ENCODE peak calls at places on chromosomes 3 and 15, in seven cellular contexts. One of them, this sample, is unnamed.
A peak's percentile ranks its signal among the peaks of the same experiment; 100 is the strongest.

GRCh38 chr3:134625462-134625861 is 25.4 kb downstream of the KY start:
- DNase-seq in H1: no peak
- DNase-seq in K562: no peak
- DNase-seq in GM12878: no peak
- DNase-seq in SK-N-SH: no peak
- DNase-seq in HepG2: no peak
- DNase-seq in HCT116: no peak
- DNase-seq in this sample: no peak

GRCh38 chr3:65210026-65210814 is 522.4 kb upstream of the ADAMTS9 start:
- DNase-seq in K562: no peak
- DNase-seq in HCT116: no peak
- DNase-seq in GM12878: no peak
- DNase-seq in HepG2: no peak
- DNase-seq in SK-N-SH: peak; percentile 65
- DNase-seq in H1: no peak
- DNase-seq in this sample: no peak

GRCh38 chr15:87952736-87953135 is 303.8 kb downstream of the NTRK3 start:
- DNase-seq in K562: no peak
- DNase-seq in GM12878: no peak
- DNase-seq in HepG2: no peak
- DNase-seq in SK-N-SH: no peak
- DNase-seq in HCT116: no peak
- DNase-seq in H1: no peak
- DNase-seq in this sample: no peak

GRCh38 chr15:57395292-57395691 is 19.0 kb downstream of the CGNL1 start:
- DNase-seq in SK-N-SH: no peak
- DNase-seq in H1: no peak
- DNase-seq in HCT116: no peak
- DNase-seq in GM12878: peak; percentile 13
- DNase-seq in K562: no peak
- DNase-seq in HepG2: no peak
- DNase-seq in this sample: no peak

GRCh38 chr15:49288411-49288810 is 118.4 kb downstream of the GALK2 start:
- DNase-seq in HepG2: no peak
- DNase-seq in SK-N-SH: no peak
- DNase-seq in K562: no peak
- DNase-seq in HCT116: no peak
- DNase-seq in GM12878: no peak
- DNase-seq in H1: no peak
- DNase-seq in this sample: no peak

GRCh38 chr15:66883322-66883911 is 181.4 kb downstream of the SMAD6 start:
- DNase-seq in K562: no peak
- DNase-seq in HepG2: peak; percentile 77
- DNase-seq in SK-N-SH: no peak
- DNase-seq in H1: peak; percentile 89
- DNase-seq in HCT116: peak; percentile 98
- DNase-seq in GM12878: no peak
- DNase-seq in this sample: peak; percentile 34

GRCh38 chr15:58369261-58369699 is 62.5 kb upstream of the LIPC start:
- DNase-seq in GM12878: no peak
- DNase-seq in K562: no peak
- DNase-seq in HepG2: peak; percentile 30
- DNase-seq in H1: no peak
- DNase-seq in SK-N-SH: no peak
- DNase-seq in HCT116: no peak
- DNase-seq in this sample: no peak

GRCh38 chr15:66679043-66679656 is 22.9 kb upstream of the SMAD6 start:
- DNase-seq in GM12878: no peak
- DNase-seq in K562: no peak
- DNase-seq in HCT116: no peak
- DNase-seq in HepG2: no peak
- DNase-seq in H1: no peak
- DNase-seq in SK-N-SH: no peak
- DNase-seq in this sample: no peak

GRCh38 chr15:90981681-90982080 is 12.7 kb downstream of the PRC1 start:
- DNase-seq in K562: no peak
- DNase-seq in H1: no peak
- DNase-seq in HCT116: no peak
- DNase-seq in HepG2: no peak
- DNase-seq in SK-N-SH: no peak
- DNase-seq in GM12878: peak; percentile 53
- DNase-seq in this sample: no peak

GRCh38 chr3:184126006-184126405 is 9.2 kb upstream of the EIF2B5 start:
- DNase-seq in GM12878: no peak
- DNase-seq in SK-N-SH: no peak
- DNase-seq in K562: no peak
- DNase-seq in HCT116: no peak
- DNase-seq in HepG2: no peak
- DNase-seq in H1: no peak
- DNase-seq in this sample: no peak

GRCh38 chr3:18443670-18444596 is 18.8 kb upstream of the SATB1 start:
- DNase-seq in SK-N-SH: peak; percentile 63
- DNase-seq in HCT116: no peak
- DNase-seq in HepG2: no peak
- DNase-seq in H1: no peak
- DNase-seq in GM12878: no peak
- DNase-seq in K562: no peak
- DNase-seq in this sample: no peak

GRCh38 chr3:139664958-139665357 is 12.8 kb downstream of the NMNAT3 start:
- DNase-seq in SK-N-SH: no peak
- DNase-seq in HCT116: no peak
- DNase-seq in K562: no peak
- DNase-seq in GM12878: no peak
- DNase-seq in HepG2: no peak
- DNase-seq in H1: no peak
- DNase-seq in this sample: no peak

GRCh38 chr3:58047806-58048205 is 39.6 kb downstream of the FLNB start:
- DNase-seq in HepG2: no peak
- DNase-seq in K562: no peak
- DNase-seq in HCT116: no peak
- DNase-seq in SK-N-SH: no peak
- DNase-seq in GM12878: no peak
- DNase-seq in H1: no peak
- DNase-seq in this sample: no peak

GRCh38 chr3:112293368-112294321 is at the start of gene SLC9C1:
- DNase-seq in SK-N-SH: peak; percentile 54
- DNase-seq in GM12878: peak; percentile 85
- DNase-seq in HCT116: peak; percentile 69
- DNase-seq in HepG2: peak; percentile 38
- DNase-seq in H1: no peak
- DNase-seq in K562: peak; percentile 6
- DNase-seq in this sample: peak; percentile 79

GRCh38 chr3:35665390-35666055 is 26.2 kb downstream of the ARPP21 start:
- DNase-seq in K562: no peak
- DNase-seq in SK-N-SH: no peak
- DNase-seq in HepG2: no peak
- DNase-seq in GM12878: no peak
- DNase-seq in H1: no peak
- DNase-seq in HCT116: no peak
- DNase-seq in this sample: no peak

GRCh38 chr3:35659808-35660207 is 20.5 kb downstream of the ARPP21 start:
- DNase-seq in HCT116: no peak
- DNase-seq in GM12878: no peak
- DNase-seq in H1: no peak
- DNase-seq in K562: no peak
- DNase-seq in SK-N-SH: no peak
- DNase-seq in HepG2: peak; percentile 2
- DNase-seq in this sample: peak; percentile 81

GRCh38 chr3:35666893-35667292 is 27.6 kb downstream of the ARPP21 start:
- DNase-seq in SK-N-SH: no peak
- DNase-seq in HepG2: no peak
- DNase-seq in K562: no peak
- DNase-seq in H1: no peak
- DNase-seq in HCT116: no peak
- DNase-seq in GM12878: no peak
- DNase-seq in this sample: no peak

GRCh38 chr3:35663471-35663870 is 24.1 kb downstream of the ARPP21 start:
- DNase-seq in H1: no peak
- DNase-seq in HepG2: no peak
- DNase-seq in SK-N-SH: no peak
- DNase-seq in K562: no peak
- DNase-seq in HCT116: no peak
- DNase-seq in GM12878: no peak
- DNase-seq in this sample: no peak

DNA sequence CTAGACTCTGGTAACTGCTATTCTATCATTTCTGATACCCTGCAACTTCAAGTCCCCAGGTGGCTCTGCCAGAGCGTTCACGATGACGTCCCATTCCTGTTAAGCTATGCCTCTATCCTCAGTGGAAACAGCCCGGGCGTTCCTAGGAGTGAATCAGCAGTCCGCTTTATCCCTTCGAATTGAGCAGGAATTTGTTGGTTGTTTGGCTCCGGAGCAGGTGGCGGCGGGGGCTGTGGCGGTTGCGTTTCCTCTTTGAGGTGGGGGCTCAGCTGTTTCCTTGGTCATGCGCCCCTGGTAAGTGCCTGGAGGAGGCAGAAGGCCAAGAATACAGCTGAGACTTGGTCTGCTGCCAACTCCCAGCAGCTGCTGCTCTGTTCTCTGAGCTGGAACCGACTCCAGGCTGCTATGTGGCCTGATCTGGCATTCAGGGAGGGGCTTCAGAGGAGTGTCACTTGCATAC is 25.2 kb downstream of the ARPP21 start:
- DNase-seq in H1: no peak
- DNase-seq in HCT116: no peak
- DNase-seq in HepG2: no peak
- DNase-seq in SK-N-SH: peak; percentile 32
- DNase-seq in GM12878: peak; percentile 2
- DNase-seq in K562: no peak
- DNase-seq in this sample: no peak
- TF ChIP-seq JUND in H1: no peak
- TF ChIP-seq JUND in HCT116: no peak
- TF ChIP-seq JUND in HepG2: no peak
- TF ChIP-seq JUND in SK-N-SH: no peak
- TF ChIP-seq JUND in GM12878: no peak
- TF ChIP-seq JUND in K562: no peak
- TF ChIP-seq JUND in this sample: no peak

DNA sequence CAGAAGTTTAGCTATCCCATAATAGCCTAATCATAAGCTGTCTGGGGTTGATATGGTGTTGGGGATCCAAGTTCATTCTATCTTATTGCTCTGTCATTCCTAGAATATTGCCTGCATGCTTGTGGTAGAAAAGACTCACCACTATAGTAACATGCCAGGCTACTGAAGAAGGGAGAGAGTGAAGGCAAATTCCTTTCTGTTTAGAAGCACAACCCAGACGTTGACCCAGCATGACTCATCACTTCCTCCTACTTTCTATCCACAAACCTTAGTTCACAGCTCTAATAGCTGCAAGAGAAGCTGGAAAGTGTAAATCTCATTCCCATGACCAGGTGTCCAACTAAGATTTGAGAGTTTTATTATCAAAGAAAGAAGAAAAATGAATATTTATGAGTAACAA is 57.8 kb upstream of the NMD3 start:
- DNase-seq in K562: no peak
- DNase-seq in GM12878: no peak
- DNase-seq in HepG2: peak; percentile 39
- DNase-seq in HCT116: peak; percentile 79
- DNase-seq in SK-N-SH: no peak
- DNase-seq in H1: no peak
- DNase-seq in this sample: no peak
- TF ChIP-seq JUND in K562: peak; percentile 41
- TF ChIP-seq JUND in GM12878: no peak
- TF ChIP-seq JUND in HepG2: no peak
- TF ChIP-seq JUND in HCT116: peak; percentile 70
- TF ChIP-seq JUND in SK-N-SH: no peak
- TF ChIP-seq JUND in H1: peak; percentile 62
- TF ChIP-seq JUND in this sample: no peak

DNA sequence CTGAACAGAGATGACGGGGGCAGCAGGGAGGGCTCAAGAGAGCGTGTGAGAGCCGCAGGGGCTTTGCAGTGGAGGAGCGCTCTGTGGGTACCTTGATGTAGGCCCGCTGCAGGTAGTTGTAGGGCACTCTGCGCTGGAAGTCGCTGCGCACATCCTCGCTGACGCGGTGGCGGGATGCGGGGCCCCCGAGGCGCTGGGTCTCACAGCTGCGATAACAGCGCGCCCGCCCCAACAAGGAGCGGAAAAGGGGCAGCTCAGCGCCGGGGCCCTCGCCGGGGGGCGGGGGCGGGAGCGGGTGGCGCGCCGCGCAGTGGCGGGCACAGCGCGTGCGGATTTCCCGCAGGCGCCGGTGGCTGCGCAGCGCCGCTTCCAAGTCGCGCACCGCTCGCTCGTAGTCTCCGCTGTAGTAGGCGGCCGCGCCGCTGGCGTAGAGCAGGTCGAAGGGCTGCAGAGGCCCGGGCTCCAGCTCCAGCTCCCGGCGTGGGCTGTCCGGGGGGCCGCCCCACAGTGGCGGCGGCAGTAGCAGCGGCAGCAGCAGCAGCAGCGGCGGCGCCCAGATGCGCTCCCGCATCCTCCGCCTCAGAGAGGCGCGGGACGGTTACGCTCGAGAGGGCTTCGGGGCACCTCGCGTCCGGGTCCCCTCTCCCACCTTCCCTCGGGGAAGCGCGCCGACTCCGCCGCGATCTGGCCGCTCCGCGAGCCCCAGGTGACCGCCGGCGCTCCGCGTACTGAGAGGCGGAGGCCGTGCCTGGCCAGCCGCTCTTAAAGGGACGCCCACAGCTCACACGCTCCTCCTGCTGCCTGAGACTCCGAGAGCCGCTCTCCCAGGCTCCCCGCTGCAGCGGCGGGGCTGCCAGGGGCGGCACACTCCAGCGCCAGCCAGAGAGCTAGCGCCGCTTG is at the start of gene P3H2:
- DNase-seq in HCT116: peak; percentile 64
- DNase-seq in SK-N-SH: peak; percentile 88
- DNase-seq in K562: no peak
- DNase-seq in GM12878: no peak
- DNase-seq in HepG2: peak; percentile 66
- DNase-seq in H1: peak; percentile 84
- DNase-seq in this sample: no peak
- TF ChIP-seq JUND in HCT116: no peak
- TF ChIP-seq JUND in SK-N-SH: no peak
- TF ChIP-seq JUND in K562: no peak
- TF ChIP-seq JUND in GM12878: no peak
- TF ChIP-seq JUND in HepG2: no peak
- TF ChIP-seq JUND in H1: no peak
- TF ChIP-seq JUND in this sample: no peak

GRCh38 chr15:60912984-60913697 is 316.0 kb downstream of the RORA start:
- DNase-seq in H1: no peak
- DNase-seq in HCT116: no peak
- DNase-seq in K562: no peak
- DNase-seq in HepG2: no peak
- DNase-seq in SK-N-SH: no peak
- DNase-seq in GM12878: no peak
- DNase-seq in this sample: no peak

GRCh38 chr15:60916032-60916673 is 312.9 kb downstream of the RORA start:
- DNase-seq in SK-N-SH: no peak
- DNase-seq in H1: no peak
- DNase-seq in HCT116: no peak
- DNase-seq in K562: no peak
- DNase-seq in HepG2: no peak
- DNase-seq in GM12878: no peak
- DNase-seq in this sample: no peak

GRCh38 chr15:60914360-60914759 is 314.7 kb downstream of the RORA start:
- DNase-seq in H1: no peak
- DNase-seq in K562: no peak
- DNase-seq in GM12878: no peak
- DNase-seq in HCT116: no peak
- DNase-seq in HepG2: no peak
- DNase-seq in SK-N-SH: no peak
- DNase-seq in this sample: peak; percentile 44

GRCh38 chr15:60916674-60917468 is 312.2 kb downstream of the RORA start:
- DNase-seq in HepG2: peak; percentile 67
- DNase-seq in HCT116: peak; percentile 48
- DNase-seq in H1: peak; percentile 51
- DNase-seq in K562: peak; percentile 37
- DNase-seq in SK-N-SH: peak; percentile 73
- DNase-seq in GM12878: peak; percentile 76
- DNase-seq in this sample: peak; percentile 79

GRCh38 chr15:60913901-60914300 is 315.2 kb downstream of the RORA start:
- DNase-seq in HCT116: no peak
- DNase-seq in H1: no peak
- DNase-seq in SK-N-SH: no peak
- DNase-seq in K562: no peak
- DNase-seq in GM12878: no peak
- DNase-seq in HepG2: no peak
- DNase-seq in this sample: no peak
- TF ChIP-seq JUND in HCT116: no peak
- TF ChIP-seq JUND in H1: no peak
- TF ChIP-seq JUND in SK-N-SH: no peak
- TF ChIP-seq JUND in K562: no peak
- TF ChIP-seq JUND in GM12878: no peak
- TF ChIP-seq JUND in HepG2: no peak
- TF ChIP-seq JUND in this sample: no peak